ENCODE peak calls at places on chromosomes 7 and 10, in four cellular contexts. Y is GM12878, S is A549, K is HepG2. M is an unnamed sample.

GRCh38 chr7:101315336-101315735 is 6.3 kb downstream of the IFT22 start:
- DNase-seq in K (peak), S (peak), Y (no peak), M (peak)

GRCh38 chr10:45433716-45434469 is 59.9 kb downstream of the ALOX5 start:
- DNase-seq in Y (peak), K (no peak), S (no peak), M (no peak)

GRCh38 chr7:1943933-1944618 is 274.0 kb downstream of the ELFN1 start:
- DNase-seq in Y (no peak), S (no peak), K (no peak), M (no peak)

GRCh38 chr7:35581564-35581963 is 113.4 kb downstream of the HERPUD2 start:
- DNase-seq in S (no peak), K (no peak), Y (no peak), M (peak)

GRCh38 chr7:116172353-116172752 is 38.0 kb upstream of the TES start:
- DNase-seq in K (no peak), S (no peak), Y (no peak), M (no peak)

GRCh38 chr7:123681561-123681960 is 25.9 kb downstream of the LMOD2 start:
- DNase-seq in K (peak), S (no peak), Y (no peak), M (no peak)

GRCh38 chr7:28641752-28642546 is 229.6 kb downstream of the CREB5 start:
- DNase-seq in K (no peak), S (no peak), Y (no peak), M (no peak)

GRCh38 chr10:5534051-5534821 is 9.5 kb downstream of the CALML3 start:
- DNase-seq in K (peak), Y (no peak), S (no peak), M (no peak)

GRCh38 chr10:119478111-119479047 is 64.1 kb downstream of the RGS10 start:
- DNase-seq in S (no peak), Y (peak), K (no peak), M (no peak)

GRCh38 chr10:131500181-131500580 is 188.7 kb upstream of the TCERG1L start:
- DNase-seq in K (no peak), Y (no peak), S (no peak), M (no peak)

GRCh38 chr7:92751902-92752901 is 84.2 kb downstream of the CDK6 start:
- DNase-seq in S (peak), K (peak), Y (no peak), M (no peak)

GRCh38 chr10:50658165-50658564 is 34.4 kb upstream of the SGMS1 start:
- DNase-seq in Y (no peak), K (no peak), S (no peak), M (no peak)

GRCh38 chr10:88670497-88670896 is 6.3 kb downstream of the LIPF start:
- DNase-seq in K (no peak), S (no peak), Y (no peak), M (no peak)

GRCh38 chr10:23106508-23106907 is 11.1 kb downstream of the MSRB2 start:
- DNase-seq in K (no peak), Y (no peak), S (no peak), M (no peak)

GRCh38 chr7:74272305-74273038 is 16.7 kb upstream of the CLIP2 start:
- DNase-seq in Y (peak), S (no peak), K (no peak), M (peak)

GRCh38 chr10:122298598-122299301 is 27.7 kb downstream of the BTBD16 start:
- DNase-seq in K (peak), S (peak), Y (no peak), M (peak)

GRCh38 chr7:68224041-68224534 is 1227.5 kb downstream of the TYW1 start:
- DNase-seq in Y (no peak), K (no peak), S (no peak), M (peak)

GRCh38 chr7:73871163-73872011 is 10.4 kb downstream of the TMEM270 start:
- DNase-seq in S (no peak), Y (no peak), K (no peak), M (peak)

GRCh38 chr10:128631801-128632241 is 505.6 kb upstream of the MKI67 start:
- DNase-seq in Y (no peak), S (no peak), K (peak), M (peak)
- TF ChIP-seq PBX3 in Y (no peak), S (no peak), K (no peak), M (no peak)

GRCh38 chr10:72274730-72275350 is 1.1 kb downstream of the DDIT4 start:
- DNase-seq in K (no peak), Y (no peak), S (peak), M (peak)
- TF ChIP-seq PBX3 in K (no peak), Y (no peak), S (no peak), M (no peak)

DNA sequence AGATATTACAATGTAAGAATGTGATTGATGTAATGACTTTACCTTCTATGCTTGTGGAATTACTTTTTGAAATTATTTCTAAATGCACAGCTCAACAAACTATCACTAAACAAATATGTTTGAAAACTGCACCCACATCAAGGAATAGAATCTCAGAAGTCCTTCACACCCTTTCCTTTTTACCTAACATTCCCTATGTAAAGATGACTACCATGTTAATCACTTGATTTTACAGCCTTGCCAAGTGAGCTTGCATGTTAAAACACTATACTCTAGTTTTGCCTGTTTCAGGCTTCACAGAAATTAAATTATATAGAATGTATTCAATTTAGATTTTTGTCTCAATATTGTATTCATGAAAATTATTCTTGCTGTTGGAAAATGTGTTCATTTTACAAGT is 1169.4 kb upstream of the CELF2 start:
- DNase-seq in Y (no peak), S (no peak), K (no peak), M (no peak)
- TF ChIP-seq PBX3 in Y (no peak), S (no peak), K (no peak), M (no peak)

DNA sequence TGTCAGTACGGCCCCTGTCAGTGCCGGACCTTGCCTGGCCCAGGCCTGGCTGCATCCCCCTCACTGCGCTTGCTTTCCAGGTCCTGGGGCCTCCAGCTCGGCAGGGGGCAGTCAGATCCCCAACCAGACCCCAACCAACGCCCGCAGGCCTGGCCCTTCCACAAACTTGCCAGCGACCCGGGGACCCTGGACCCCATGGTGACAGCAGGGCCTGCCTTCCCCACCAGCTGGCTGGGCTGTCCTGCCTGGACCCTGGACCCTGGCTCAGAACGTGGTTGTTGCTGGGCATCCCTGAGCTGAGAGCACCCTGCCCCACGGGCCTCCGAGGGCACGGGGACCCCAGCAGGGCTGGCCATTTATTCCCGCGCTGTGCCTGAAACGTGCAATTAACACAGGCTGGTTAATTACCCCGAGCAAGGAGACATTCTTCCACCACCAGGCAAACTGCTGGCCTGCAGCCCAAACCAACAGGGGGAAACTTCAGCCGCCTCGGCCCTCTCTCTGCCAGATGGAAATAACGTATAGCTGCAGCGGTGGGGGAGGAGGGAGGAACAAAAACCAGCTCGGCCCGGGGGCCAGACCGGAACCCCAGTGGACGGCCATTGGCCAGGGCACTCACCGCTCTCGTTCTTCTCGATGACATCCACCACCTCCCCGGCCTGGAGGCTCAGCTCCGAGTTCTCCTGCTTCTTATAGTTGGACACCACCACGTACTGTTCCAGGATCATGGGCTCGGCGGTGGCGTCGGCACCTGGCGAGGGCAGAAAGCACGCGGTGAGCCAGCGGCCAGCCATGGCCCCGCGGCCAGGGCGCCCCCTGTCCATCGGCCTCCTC is 167.1 kb downstream of the NEURL1 start:
- DNase-seq in Y (no peak), K (peak), S (no peak), M (no peak)
- TF ChIP-seq PBX3 in Y (no peak), K (no peak), S (no peak), M (no peak)

DNA sequence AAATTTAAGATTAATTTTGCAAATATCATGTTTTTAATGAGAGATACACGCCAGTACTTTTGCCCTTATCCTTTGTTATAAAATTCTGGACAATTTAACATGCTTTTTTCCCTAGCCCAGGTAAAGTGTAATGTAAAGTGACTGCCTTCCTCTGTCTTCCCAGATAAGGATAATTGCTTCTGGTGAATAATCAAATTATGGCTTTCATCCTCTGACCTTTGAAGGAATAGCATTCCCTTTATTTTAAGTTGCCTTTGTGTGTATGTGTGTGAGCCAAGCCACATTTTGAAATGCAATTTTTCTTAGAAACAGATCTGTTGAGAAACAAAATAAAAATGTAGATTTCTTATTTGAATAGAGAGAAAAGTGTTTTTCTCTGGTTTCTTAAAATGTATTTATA is 107.5 kb downstream of the ADAM22 start:
- DNase-seq in S (no peak), Y (no peak), K (no peak), M (peak)
- TF ChIP-seq PBX3 in S (no peak), Y (no peak), K (no peak), M (no peak)

GRCh38 chr10:127462643-127463295 is 86.3 kb upstream of the NPS start:
- DNase-seq in S (no peak), K (peak), Y (no peak), M (no peak)
- TF ChIP-seq PBX3 in S (no peak), K (no peak), Y (no peak), M (no peak)

GRCh38 chr7:128381161-128381821 is 19.8 kb upstream of the PRRT4 start:
- DNase-seq in S (no peak), K (no peak), Y (no peak), M (peak)
- TF ChIP-seq PBX3 in S (no peak), K (no peak), Y (no peak), M (no peak)

M was measured in SK-N-SH.